ENCODE peak calls at places on chromosomes 11 and 22, in seven cellular contexts. L is stimulated activated CD8-positive, alpha-beta memory T cell treated with anti-CD3 and anti-CD28 coated beads, Interleukin-12 subunit alpha, Interleukin-12 subunit beta, amount 100 ng/mL, for 1 hour; T is MV-4-11; S is adrenal gland; D is dermis microvascular lymphatic vessel endothelial cell; M is activated T-helper 2 cell treated with anti-CD3 and anti-CD28 coated beads, Interferon-gamma antibody, Interleukin-2, Interleukin-4, amounts not matched to agents 10 μg/mL and 5 μg/mL and 100 μg/mL, durations not matched to agents 14 hours and 24 hours and 36 hours; J is body of pancreas. Y is an unnamed sample.

GRCh38 chr22:47225080-47225930 is 462.9 kb downstream of the TBC1D22A start:
- DNase-seq in L (no peak), T (no peak), S (no peak), D (no peak), M (no peak), J (no peak), Y (no peak)

GRCh38 chr11:98736813-98737212 is 283.9 kb upstream of the CNTN5 start:
- DNase-seq in L (no peak), T (no peak), S (no peak), D (no peak), M (no peak), J (no peak), Y (no peak)

GRCh38 chr11:128908391-128909246 is 17.5 kb downstream of the KCNJ5 start:
- DNase-seq in L (no peak), T (peak), S (peak), D (peak), M (no peak), J (peak), Y (no peak)

GRCh38 chr11:27423125-27423524 is 49.5 kb downstream of the LGR4 start:
- DNase-seq in L (no peak), T (peak), S (peak), D (no peak), M (no peak), J (peak), Y (no peak)

GRCh38 chr11:17606206-17607082 is 59.4 kb downstream of the OTOG start:
- DNase-seq in L (no peak), T (no peak), S (no peak), D (no peak), M (no peak), J (no peak), Y (no peak)

GRCh38 chr11:43547900-43548381 is 132.6 kb upstream of the HSD17B12 start:
- DNase-seq in L (no peak), T (no peak), S (peak), D (no peak), M (no peak), J (peak), Y (no peak)

GRCh38 chr11:32172771-32173170 is 81.9 kb downstream of the RCN1 start:
- DNase-seq in L (no peak), T (no peak), S (no peak), D (no peak), M (no peak), J (peak), Y (no peak)

GRCh38 chr11:61336171-61336935 is 3.3 kb downstream of the TKFC start:
- DNase-seq in L (peak), T (peak), S (peak), D (peak), M (peak), J (peak), Y (peak)

GRCh38 chr22:43342347-43343261 is 568 bp downstream of the SCUBE1 start:
- DNase-seq in L (no peak), T (no peak), S (no peak), D (no peak), M (no peak), J (no peak), Y (no peak)

GRCh38 chr22:36936362-36937116 is 23.1 kb downstream of the CSF2RB start:
- DNase-seq in L (no peak), T (peak), S (no peak), D (no peak), M (no peak), J (no peak), Y (no peak)

GRCh38 chr11:100484948-100485347 is 202.1 kb upstream of the ARHGAP42 start:
- DNase-seq in L (no peak), T (no peak), S (no peak), D (no peak), M (no peak), J (no peak), Y (no peak)

Y was measured in RKO.